ENCODE peak calls at places on chromosomes 16 and 17, in five cellular contexts. U, J, G, T and M are unnamed samples.

GRCh38 chr16:46911038-46911437 is 26.9 kb downstream of the GPT2 start:
- DNase-seq in U (no peak), T (no peak), G (no peak), J (no peak), M (no peak)

GRCh38 chr17:63641678-63642077 is 19.5 kb downstream of the MAP3K3 start:
- DNase-seq in G (no peak), T (no peak), U (no peak), J (no peak), M (no peak)

GRCh38 chr16:27367463-27368357 is 34.3 kb upstream of the IL21R start:
- DNase-seq in T (peak), J (peak), U (peak), G (peak), M (peak)

GRCh38 chr17:18859256-18859655 is 1.3 kb downstream of the PRPSAP2 start:
- DNase-seq in T (peak), G (no peak), U (no peak), J (no peak), M (peak)

GRCh38 chr16:84657229-84657837 is 9.0 kb downstream of the KLHL36 start:
- DNase-seq in G (no peak), J (no peak), U (no peak), T (no peak), M (no peak)

GRCh38 chr17:58492238-58493121 is 4.3 kb upstream of the HSF5 start:
- DNase-seq in G (no peak), U (no peak), T (no peak), J (no peak), M (no peak)

GRCh38 chr17:75492555-75493168 is 22.7 kb downstream of the CASKIN2 start:
- DNase-seq in U (no peak), G (no peak), J (no peak), T (no peak), M (no peak)

GRCh38 chr16:20811889-20812439 is 5.6 kb downstream of the REXO5 start:
- DNase-seq in U (no peak), J (no peak), G (no peak), T (no peak), M (no peak)

GRCh38 chr17:81387235-81388060 is 7.8 kb upstream of the BAHCC1 start:
- DNase-seq in T (peak), G (no peak), J (no peak), U (peak), M (peak)

GRCh38 chr16:79272141-79272577 is 328.4 kb downstream of the MAF start:
- DNase-seq in J (peak), G (no peak), U (no peak), T (no peak), M (no peak)

GRCh38 chr16:53809088-53809951 is 105.4 kb downstream of the FTO start:
- DNase-seq in U (no peak), J (no peak), T (no peak), G (no peak), M (no peak)

GRCh38 chr16:83843657-83844056 is 35.9 kb downstream of the HSBP1 start:
- DNase-seq in G (no peak), J (no peak), U (no peak), T (no peak), M (no peak)

GRCh38 chr16:23807028-23807427 is 28.8 kb upstream of the PRKCB start:
- DNase-seq in G (no peak), T (no peak), J (no peak), U (no peak), M (no peak)

GRCh38 chr17:57016764-57017116 is 38.8 kb downstream of the SCPEP1 start:
- DNase-seq in T (no peak), U (no peak), G (no peak), J (no peak), M (no peak)

GRCh38 chr17:49986396-49987289 is 8.4 kb downstream of the DLX3 start:
- DNase-seq in G (no peak), J (no peak), U (no peak), T (no peak), M (no peak)

GRCh38 chr17:61429274-61429673 is 22.9 kb upstream of the TBX4 start:
- DNase-seq in U (no peak), J (no peak), T (no peak), G (no peak), M (no peak)

GRCh38 chr17:7632492-7632894 is 2.6 kb downstream of the SHBG start:
- DNase-seq in U (no peak), T (no peak), G (no peak), J (peak), M (peak)

GRCh38 chr17:69539781-69540319 is 125.4 kb downstream of the MAP2K6 start:
- DNase-seq in T (peak), J (no peak), U (no peak), G (no peak), M (no peak)

GRCh38 chr17:63820963-63821561 is 6.2 kb upstream of the PSMC5 start:
- DNase-seq in G (no peak), U (no peak), T (no peak), J (no peak), M (no peak)

GRCh38 chr17:951388-952132 is 28.0 kb downstream of the NXN start:
- DNase-seq in T (peak), U (no peak), G (peak), J (no peak), M (peak)

GRCh38 chr17:3966720-3967363 is 2.6 kb upstream of the ATP2A3 start:
- DNase-seq in G (no peak), T (no peak), U (no peak), J (no peak), M (no peak)